ENCODE peak calls at places on chromosomes 1 and 21, in seven cellular contexts. One of them, this sample, is unnamed.

GRCh38 chr21:44079846-44080245 is 27.4 kb upstream of the PWP2 start:
- DNase-seq in mesendoderm: no peak
- DNase-seq in IMR-90: no peak
- DNase-seq in mesenchymal stem cell: no peak
- DNase-seq in H9: no peak
- DNase-seq in neuronal stem cell: no peak
- DNase-seq in trophoblast cell: no peak
- DNase-seq in this sample: no peak

GRCh38 chr1:55815745-55816455 is 600.7 kb upstream of the USP24 start:
- DNase-seq in mesendoderm: no peak
- DNase-seq in IMR-90: no peak
- DNase-seq in mesenchymal stem cell: no peak
- DNase-seq in H9: no peak
- DNase-seq in neuronal stem cell: no peak
- DNase-seq in trophoblast cell: no peak
- DNase-seq in this sample: no peak

GRCh38 chr21:27572681-27573080 is 605.8 kb upstream of the ADAMTS5 start:
- DNase-seq in mesendoderm: peak; percentile 11
- DNase-seq in IMR-90: peak; percentile 90
- DNase-seq in mesenchymal stem cell: peak; percentile 82
- DNase-seq in H9: no peak
- DNase-seq in neuronal stem cell: no peak
- DNase-seq in trophoblast cell: peak; percentile 5
- DNase-seq in this sample: no peak

GRCh38 chr1:229058111-229058551 is 212.8 kb upstream of the RAB4A start:
- DNase-seq in mesendoderm: no peak
- DNase-seq in IMR-90: no peak
- DNase-seq in mesenchymal stem cell: no peak
- DNase-seq in H9: no peak
- DNase-seq in neuronal stem cell: no peak
- DNase-seq in trophoblast cell: no peak
- DNase-seq in this sample: no peak

GRCh38 chr1:7233646-7234470 is 448.6 kb downstream of the CAMTA1 start:
- DNase-seq in mesendoderm: no peak
- DNase-seq in IMR-90: no peak
- DNase-seq in mesenchymal stem cell: no peak
- DNase-seq in H9: no peak
- DNase-seq in neuronal stem cell: no peak
- DNase-seq in trophoblast cell: no peak
- DNase-seq in this sample: no peak

GRCh38 chr1:204506091-204506968 is 9.9 kb upstream of the MDM4 start:
- DNase-seq in mesendoderm: peak; percentile 95
- DNase-seq in IMR-90: peak; percentile 95
- DNase-seq in mesenchymal stem cell: peak; percentile 96
- DNase-seq in H9: peak; percentile 71
- DNase-seq in neuronal stem cell: peak; percentile 92
- DNase-seq in trophoblast cell: peak; percentile 79
- DNase-seq in this sample: peak; percentile 87

GRCh38 chr21:44931137-44931500 is 8.7 kb upstream of the SLX9 start:
- DNase-seq in mesendoderm: no peak
- DNase-seq in IMR-90: no peak
- DNase-seq in mesenchymal stem cell: peak; percentile 51
- DNase-seq in H9: peak; percentile 36
- DNase-seq in neuronal stem cell: no peak
- DNase-seq in trophoblast cell: no peak
- DNase-seq in this sample: no peak

GRCh38 chr1:37797750-37798345 is 4.2 kb downstream of the MANEAL start:
- DNase-seq in mesendoderm: no peak
- DNase-seq in IMR-90: peak; percentile 74
- DNase-seq in mesenchymal stem cell: peak; percentile 54
- DNase-seq in H9: no peak
- DNase-seq in neuronal stem cell: no peak
- DNase-seq in trophoblast cell: no peak
- DNase-seq in this sample: no peak

GRCh38 chr1:52645261-52645660 is 12.3 kb downstream of the SHISAL2A start:
- DNase-seq in mesendoderm: no peak
- DNase-seq in IMR-90: no peak
- DNase-seq in mesenchymal stem cell: no peak
- DNase-seq in H9: no peak
- DNase-seq in neuronal stem cell: no peak
- DNase-seq in trophoblast cell: peak; percentile 12
- DNase-seq in this sample: no peak

GRCh38 chr1:81377406-81377805 is 423.3 kb upstream of the ADGRL2 start:
- DNase-seq in mesendoderm: peak; percentile 71
- DNase-seq in IMR-90: no peak
- DNase-seq in mesenchymal stem cell: no peak
- DNase-seq in H9: peak; percentile 42
- DNase-seq in neuronal stem cell: no peak
- DNase-seq in trophoblast cell: no peak
- DNase-seq in this sample: no peak

GRCh38 chr1:46340404-46341221 is at the start of gene NSUN4:
- DNase-seq in mesendoderm: peak; percentile 95
- DNase-seq in IMR-90: peak; percentile 98
- DNase-seq in mesenchymal stem cell: peak; percentile 99
- DNase-seq in H9: peak; percentile 88
- DNase-seq in neuronal stem cell: peak; percentile 80
- DNase-seq in trophoblast cell: peak; percentile 90
- DNase-seq in this sample: peak; percentile 79

GRCh38 chr1:212686591-212686990 is 13.0 kb downstream of the BATF3 start:
- DNase-seq in mesendoderm: no peak
- DNase-seq in IMR-90: no peak
- DNase-seq in mesenchymal stem cell: no peak
- DNase-seq in H9: peak; percentile 21
- DNase-seq in neuronal stem cell: no peak
- DNase-seq in trophoblast cell: no peak
- DNase-seq in this sample: no peak

GRCh38 chr21:15659768-15660423 is 69.9 kb upstream of the USP25 start:
- DNase-seq in mesendoderm: no peak
- DNase-seq in IMR-90: no peak
- DNase-seq in mesenchymal stem cell: no peak
- DNase-seq in H9: no peak
- DNase-seq in neuronal stem cell: no peak
- DNase-seq in trophoblast cell: no peak
- DNase-seq in this sample: no peak

GRCh38 chr1:147834189-147834588 is 68.4 kb upstream of the GJA8 start:
- DNase-seq in mesendoderm: peak; percentile 91
- DNase-seq in IMR-90: no peak
- DNase-seq in mesenchymal stem cell: no peak
- DNase-seq in H9: no peak
- DNase-seq in neuronal stem cell: no peak
- DNase-seq in trophoblast cell: no peak
- DNase-seq in this sample: no peak

GRCh38 chr1:46718340-46718726 is 581 bp downstream of the EFCAB14 start:
- DNase-seq in mesendoderm: peak; percentile 33
- DNase-seq in IMR-90: no peak
- DNase-seq in mesenchymal stem cell: peak; percentile 29
- DNase-seq in H9: no peak
- DNase-seq in neuronal stem cell: no peak
- DNase-seq in trophoblast cell: no peak
- DNase-seq in this sample: no peak

GRCh38 chr1:230057681-230058565 is 9.1 kb upstream of the GALNT2 start:
- DNase-seq in mesendoderm: no peak
- DNase-seq in IMR-90: no peak
- DNase-seq in mesenchymal stem cell: no peak
- DNase-seq in H9: no peak
- DNase-seq in neuronal stem cell: no peak
- DNase-seq in trophoblast cell: peak; percentile 95
- DNase-seq in this sample: no peak

GRCh38 chr1:94383966-94384408 is 34.2 kb upstream of the ABCD3 start:
- DNase-seq in mesendoderm: peak; percentile 30
- DNase-seq in IMR-90: peak; percentile 79
- DNase-seq in mesenchymal stem cell: peak; percentile 62
- DNase-seq in H9: no peak
- DNase-seq in neuronal stem cell: no peak
- DNase-seq in trophoblast cell: no peak
- DNase-seq in this sample: no peak

GRCh38 chr1:53850082-53850673 is 12.1 kb upstream of the NDC1 start:
- DNase-seq in mesendoderm: no peak
- DNase-seq in IMR-90: no peak
- DNase-seq in mesenchymal stem cell: no peak
- DNase-seq in H9: no peak
- DNase-seq in neuronal stem cell: no peak
- DNase-seq in trophoblast cell: no peak
- DNase-seq in this sample: no peak

GRCh38 chr21:25496825-25497482 is 110.3 kb downstream of the MRPL39 start:
- DNase-seq in mesendoderm: no peak
- DNase-seq in IMR-90: peak; percentile 77
- DNase-seq in mesenchymal stem cell: no peak
- DNase-seq in H9: no peak
- DNase-seq in neuronal stem cell: no peak
- DNase-seq in trophoblast cell: no peak
- DNase-seq in this sample: no peak

GRCh38 chr1:184283999-184284398 is 102.8 kb upstream of the C1orf21 start:
- DNase-seq in mesendoderm: no peak
- DNase-seq in IMR-90: peak; percentile 94
- DNase-seq in mesenchymal stem cell: peak; percentile 88
- DNase-seq in H9: no peak
- DNase-seq in neuronal stem cell: no peak
- DNase-seq in trophoblast cell: no peak
- DNase-seq in this sample: no peak

GRCh38 chr1:168627370-168627769 is 51.0 kb downstream of the XCL1 start:
- DNase-seq in mesendoderm: no peak
- DNase-seq in IMR-90: no peak
- DNase-seq in mesenchymal stem cell: no peak
- DNase-seq in H9: no peak
- DNase-seq in neuronal stem cell: no peak
- DNase-seq in trophoblast cell: no peak
- DNase-seq in this sample: no peak

GRCh38 chr1:7228252-7228961 is 443.2 kb downstream of the CAMTA1 start:
- DNase-seq in mesendoderm: no peak
- DNase-seq in IMR-90: no peak
- DNase-seq in mesenchymal stem cell: no peak
- DNase-seq in H9: no peak
- DNase-seq in neuronal stem cell: no peak
- DNase-seq in trophoblast cell: no peak
- DNase-seq in this sample: no peak

GRCh38 chr21:33975548-33976081 is 60.0 kb upstream of the ATP5PO start:
- DNase-seq in mesendoderm: peak; percentile 26
- DNase-seq in IMR-90: peak; percentile 43
- DNase-seq in mesenchymal stem cell: peak; percentile 79
- DNase-seq in H9: no peak
- DNase-seq in neuronal stem cell: no peak
- DNase-seq in trophoblast cell: peak; percentile 9
- DNase-seq in this sample: peak; percentile 39

GRCh38 chr1:231446138-231446537 is 24.1 kb upstream of the EGLN1 start:
- DNase-seq in mesendoderm: no peak
- DNase-seq in IMR-90: no peak
- DNase-seq in mesenchymal stem cell: no peak
- DNase-seq in H9: no peak
- DNase-seq in neuronal stem cell: no peak
- DNase-seq in trophoblast cell: no peak
- DNase-seq in this sample: no peak

DNA sequence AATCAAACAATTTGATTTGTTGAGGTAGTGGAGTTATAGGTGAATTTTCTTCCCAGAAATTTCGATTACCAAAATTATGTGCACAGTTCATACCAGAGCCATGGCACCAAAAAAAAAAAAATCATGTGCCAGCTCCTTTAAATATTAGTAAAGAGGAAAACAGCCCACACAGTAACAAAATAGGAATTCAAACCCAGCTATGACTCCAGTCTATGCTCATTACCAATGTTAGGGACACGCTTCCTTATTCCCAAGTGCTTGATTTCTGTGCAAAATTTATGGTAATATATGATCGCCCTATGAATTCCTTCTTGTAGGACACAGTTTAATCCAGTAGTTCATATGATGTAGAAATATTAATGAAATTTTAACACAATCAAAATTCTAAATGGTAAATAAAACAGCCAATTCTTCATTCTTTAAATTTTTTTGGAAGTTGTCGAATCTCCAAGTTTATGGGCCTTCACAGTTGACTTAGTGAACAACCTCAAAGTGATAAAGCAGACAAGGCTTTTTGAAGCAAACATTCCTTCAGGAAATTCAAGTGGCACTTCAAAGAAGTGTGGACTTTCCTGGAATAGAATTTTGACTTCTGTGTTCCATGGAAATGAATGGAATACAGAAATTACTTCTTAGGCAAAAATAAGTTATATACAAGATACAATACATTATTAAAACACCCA is 1.9 kb downstream of the TOR1AIP2 start:
- DNase-seq in mesendoderm: no peak
- DNase-seq in IMR-90: no peak
- DNase-seq in mesenchymal stem cell: peak; percentile 3
- DNase-seq in H9: no peak
- DNase-seq in neuronal stem cell: no peak
- DNase-seq in trophoblast cell: no peak
- DNase-seq in this sample: no peak
- H3K23ac ChIP-seq in mesendoderm: no peak overlapping the region
- H3K23ac ChIP-seq in IMR-90: no peak overlapping the region
- H3K23ac ChIP-seq in mesenchymal stem cell: no peak overlapping the region
- H3K23ac ChIP-seq in H9: no peak overlapping the region
- H3K23ac ChIP-seq in neuronal stem cell: no peak overlapping the region
- H3K23ac ChIP-seq in trophoblast cell: no peak overlapping the region
- H3K23ac ChIP-seq in this sample: no peak overlapping the region

DNA sequence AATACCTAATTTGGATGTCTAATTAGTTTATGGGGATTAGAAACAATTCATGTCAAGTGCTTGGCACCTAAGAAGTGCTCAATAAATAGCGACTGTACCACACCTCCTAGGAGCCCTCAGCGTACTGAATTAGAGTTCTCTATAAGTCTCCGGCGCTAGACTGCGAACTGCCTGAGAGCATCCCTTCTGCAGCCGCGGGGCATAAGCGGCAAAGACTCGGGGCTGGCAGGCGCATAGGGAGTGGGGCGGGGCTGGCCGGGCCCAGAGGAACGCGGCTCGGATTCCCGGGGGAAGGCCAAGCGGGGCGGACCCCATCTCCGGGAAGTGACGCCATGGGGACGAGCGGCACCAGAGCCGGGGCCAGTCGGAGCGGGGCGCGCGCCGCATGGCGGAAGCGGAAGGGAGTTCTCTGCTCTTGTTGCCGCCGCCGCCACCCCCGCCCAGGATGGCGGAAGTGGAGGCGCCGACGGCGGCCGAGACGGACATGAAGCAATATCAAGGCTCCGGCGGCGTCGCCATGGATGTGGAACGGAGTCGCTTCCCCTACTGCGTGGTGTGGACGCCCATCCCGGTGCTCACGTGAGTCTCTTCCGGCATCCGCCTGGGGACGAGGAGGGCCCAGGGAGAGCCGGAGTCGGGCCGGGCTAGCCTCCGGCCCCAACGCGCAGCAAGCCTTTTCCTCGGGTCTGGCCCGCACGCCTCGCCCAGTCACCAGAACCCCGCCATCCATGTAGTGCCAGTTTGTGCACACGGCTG is at the start of gene TMEM222:
- DNase-seq in mesendoderm: peak; percentile 98
- DNase-seq in IMR-90: peak; percentile 95
- DNase-seq in mesenchymal stem cell: peak; percentile 98
- DNase-seq in H9: peak; percentile 98
- DNase-seq in neuronal stem cell: peak; percentile 94
- DNase-seq in trophoblast cell: peak; percentile 98
- DNase-seq in this sample: peak; percentile 88
- H3K23ac ChIP-seq in mesendoderm: peak within 1 kb of the TSS; percentile 52
- H3K23ac ChIP-seq in IMR-90: peak within 1 kb of the TSS; percentile 92
- H3K23ac ChIP-seq in mesenchymal stem cell: peak within 1 kb of the TSS; percentile 87
- H3K23ac ChIP-seq in H9: no peak within 1 kb of the TSS
- H3K23ac ChIP-seq in neuronal stem cell: peak within 1 kb of the TSS; percentile 87
- H3K23ac ChIP-seq in trophoblast cell: no peak within 1 kb of the TSS
- H3K23ac ChIP-seq in this sample: no peak within 1 kb of the TSS

GRCh38 chr1:247561711-247562110 is 12.8 kb downstream of the GCSAML start:
- DNase-seq in mesendoderm: peak; percentile 37
- DNase-seq in IMR-90: no peak
- DNase-seq in mesenchymal stem cell: no peak
- DNase-seq in H9: peak; percentile 41
- DNase-seq in neuronal stem cell: no peak
- DNase-seq in trophoblast cell: no peak
- DNase-seq in this sample: no peak
- H3K23ac ChIP-seq in mesendoderm: no peak overlapping the region
- H3K23ac ChIP-seq in IMR-90: no peak overlapping the region
- H3K23ac ChIP-seq in mesenchymal stem cell: no peak overlapping the region
- H3K23ac ChIP-seq in H9: no peak overlapping the region
- H3K23ac ChIP-seq in neuronal stem cell: no peak overlapping the region
- H3K23ac ChIP-seq in trophoblast cell: no peak overlapping the region
- H3K23ac ChIP-seq in this sample: no peak overlapping the region

GRCh38 chr21:36704281-36704957 is 5.5 kb downstream of the SIM2 start:
- DNase-seq in mesendoderm: no peak
- DNase-seq in IMR-90: peak; percentile 4
- DNase-seq in mesenchymal stem cell: no peak
- DNase-seq in H9: no peak
- DNase-seq in neuronal stem cell: no peak
- DNase-seq in trophoblast cell: no peak
- DNase-seq in this sample: no peak
- H3K23ac ChIP-seq in mesendoderm: no peak overlapping the region
- H3K23ac ChIP-seq in IMR-90: peak overlapping the region; percentile 52
- H3K23ac ChIP-seq in mesenchymal stem cell: peak overlapping the region; percentile 52
- H3K23ac ChIP-seq in H9: no peak overlapping the region
- H3K23ac ChIP-seq in neuronal stem cell: no peak overlapping the region
- H3K23ac ChIP-seq in trophoblast cell: no peak overlapping the region
- H3K23ac ChIP-seq in this sample: no peak overlapping the region